ENCODE peak calls at places on chromosomes 16 and 17, in seven cellular contexts. L is ovary, R is lung, F is uterus, X is breast epithelium, G is esophagus squamous epithelium, O is left lung. A is an unnamed sample. For H3K9me3, H3K4me1 and H3K27me3, the result is how much of the 10 kb centered on the place peaks cover.

GRCh38 chr16:84925092-84925772 is 86.1 kb downstream of the ZDHHC7 start:
- DNase-seq in L (peak), R (peak), F (peak), X (no peak), G (no peak), O (no peak), A (peak)

GRCh38 chr17:78086740-78087139 is 41.8 kb downstream of the TMC6 start:
- DNase-seq in L (no peak), R (no peak), F (no peak), X (no peak), G (no peak), O (no peak), A (no peak)

GRCh38 chr17:41500131-41500911 is 5.1 kb downstream of the KRT13 start:
- DNase-seq in L (no peak), R (no peak), F (no peak), X (no peak), G (no peak), O (no peak), A (no peak)

GRCh38 chr17:52606098-52606497 is 447.6 kb upstream of the CA10 start:
- DNase-seq in L (no peak), R (no peak), F (no peak), X (no peak), G (no peak), O (no peak), A (no peak)

GRCh38 chr17:34827008-34827407 is 134.3 kb downstream of the CCT6B start:
- DNase-seq in L (no peak), R (no peak), F (no peak), X (no peak), G (no peak), O (no peak), A (no peak)

GRCh38 chr16:10126686-10127085 is 55.5 kb downstream of the GRIN2A start:
- DNase-seq in L (no peak), R (no peak), F (peak), X (no peak), G (no peak), O (no peak), A (no peak)

GRCh38 chr16:88306860-88307545 is 75.8 kb upstream of the ZNF469 start:
- DNase-seq in L (peak), R (no peak), F (no peak), X (no peak), G (no peak), O (no peak), A (no peak)

GRCh38 chr16:88854306-88855111 is 2.2 kb downstream of the GALNS start:
- DNase-seq in L (no peak), R (no peak), F (no peak), X (no peak), G (no peak), O (no peak), A (no peak)

GRCh38 chr17:65742433-65743312 is 181.2 kb upstream of the AXIN2 start:
- DNase-seq in L (no peak), R (no peak), F (no peak), X (no peak), G (no peak), O (no peak), A (no peak)

GRCh38 chr16:55503726-55504553 is 4.9 kb upstream of the LPCAT2 start:
- DNase-seq in L (no peak), R (no peak), F (no peak), X (no peak), G (no peak), O (no peak), A (no peak)

GRCh38 chr17:7523033-7523432 is 25.8 kb upstream of the TNFSF12 start:
- DNase-seq in L (no peak), R (no peak), F (no peak), X (no peak), G (no peak), O (no peak), A (no peak)

GRCh38 chr17:40496634-40497420 is 4.6 kb downstream of the TNS4 start:
- DNase-seq in L (no peak), R (no peak), F (no peak), X (no peak), G (no peak), O (no peak), A (no peak)

GRCh38 chr17:38538906-38539305 is 66.8 kb downstream of the SRCIN1 start:
- DNase-seq in L (no peak), R (no peak), F (no peak), X (no peak), G (no peak), O (no peak), A (no peak)

GRCh38 chr16:82544378-82544777 is 82.4 kb upstream of the CDH13 start:
- DNase-seq in L (no peak), R (no peak), F (no peak), X (no peak), G (no peak), O (no peak), A (no peak)

GRCh38 chr16:85321856-85322271 is 209.6 kb upstream of the CIBAR2 start:
- DNase-seq in L (peak), R (peak), F (peak), X (peak), G (no peak), O (peak), A (peak)

GRCh38 chr16:57113042-57113453 is 20.7 kb downstream of the CPNE2 start:
- DNase-seq in L (no peak), R (no peak), F (no peak), X (no peak), G (no peak), O (no peak), A (no peak)

GRCh38 chr16:46757339-46758050 is 9.4 kb upstream of the MYLK3 start:
- DNase-seq in L (no peak), R (no peak), F (no peak), X (no peak), G (no peak), O (no peak), A (peak)

GRCh38 chr16:18932243-18932997 is 6.2 kb upstream of the SMG1 start:
- DNase-seq in L (no peak), R (no peak), F (no peak), X (no peak), G (no peak), O (no peak), A (no peak)

GRCh38 chr16:58299757-58300349 is 5.0 kb upstream of the PRSS54 start:
- DNase-seq in L (no peak), R (no peak), F (no peak), X (no peak), G (no peak), O (no peak), A (no peak)

GRCh38 chr17:7307686-7308624 is 527 bp downstream of the EIF5A start:
- DNase-seq in L (peak), R (peak), F (peak), X (no peak), G (no peak), O (peak), A (no peak)

GRCh38 chr16:76164970-76165558 is 112.1 kb upstream of the CNTNAP4 start:
- DNase-seq in L (no peak), R (no peak), F (no peak), X (no peak), G (no peak), O (no peak), A (no peak)

GRCh38 chr16:50822671-50823070 is 80.8 kb downstream of the CYLD start:
- DNase-seq in L (no peak), R (no peak), F (no peak), X (no peak), G (no peak), O (no peak), A (no peak)

GRCh38 chr16:12646490-12647274 is 157.0 kb downstream of the CPPED1 start:
- DNase-seq in L (no peak), R (no peak), F (peak), X (no peak), G (no peak), O (no peak), A (no peak)

GRCh38 chr16:4664538-4665418 is 28.6 kb upstream of the NUDT16L1 start:
- DNase-seq in L (peak), R (peak), F (peak), X (no peak), G (no peak), O (peak), A (peak)

GRCh38 chr16:64392456-64392855 is 729.4 kb downstream of the CDH11 start:
- DNase-seq in L (no peak), R (no peak), F (no peak), X (no peak), G (no peak), O (no peak), A (no peak)

GRCh38 chr17:73803867-73804539 is 159.8 kb upstream of the SDK2 start:
- DNase-seq in L (no peak), R (no peak), F (no peak), X (no peak), G (no peak), O (no peak), A (no peak)

GRCh38 chr17:11545002-11545401 is 53.3 kb upstream of the DNAH9 start:
- DNase-seq in L (no peak), R (no peak), F (no peak), X (no peak), G (no peak), O (no peak), A (no peak)

GRCh38 chr16:64416232-64417010 is 705.4 kb downstream of the CDH11 start:
- DNase-seq in L (no peak), R (no peak), F (no peak), X (no peak), G (no peak), O (no peak), A (no peak)

GRCh38 chr16:47876494-47876893 is 279.3 kb downstream of the ABCC12 start:
- DNase-seq in L (no peak), R (no peak), F (no peak), X (no peak), G (no peak), O (no peak), A (no peak)

GRCh38 chr17:75571197-75571884 is 16.3 kb upstream of the MYO15B start:
- DNase-seq in L (no peak), R (peak), F (no peak), X (no peak), G (peak), O (peak), A (peak)

GRCh38 chr17:7853693-7854043 is 1.2 kb upstream of the TMEM88 start:
- DNase-seq in L (peak), R (no peak), F (no peak), X (no peak), G (no peak), O (no peak), A (no peak)

GRCh38 chr16:85912271-85912974 is 13.5 kb downstream of the IRF8 start:
- DNase-seq in L (peak), R (peak), F (peak), X (no peak), G (no peak), O (no peak), A (no peak)

GRCh38 chr17:63700528-63701441 is 860 bp upstream of the LIMD2 start:
- DNase-seq in L (peak), R (no peak), F (peak), X (no peak), G (no peak), O (peak), A (peak)

GRCh38 chr17:55722742-55723487 is at the start of gene TMEM100:
- DNase-seq in L (peak), R (no peak), F (peak), X (no peak), G (no peak), O (no peak), A (peak)

GRCh38 chr17:48024149-48025039 is 13.2 kb downstream of the COPZ2 start:
- DNase-seq in L (peak), R (peak), F (peak), X (no peak), G (no peak), O (peak), A (peak)

GRCh38 chr17:5184284-5184683 is 7.4 kb downstream of the ZNF594 start:
- DNase-seq in L (no peak), R (no peak), F (no peak), X (no peak), G (no peak), O (no peak), A (no peak)
- H3K9me3 ChIP-seq in L (half or more), R (under half), F (under half), X (half or more), G (half or more), O (half or more), A (half or more)

GRCh38 chr17:44610331-44610730 is 45.9 kb upstream of the MEIOC start:
- DNase-seq in L (no peak), R (no peak), F (no peak), X (no peak), G (no peak), O (no peak), A (no peak)
- H3K4me1 ChIP-seq in L (under half), R (under half), F (under half), X (under half), G (under half), O (under half), A (under half)

GRCh38 chr17:58325976-58326468 is 2.6 kb downstream of the TSPOAP1 start:
- DNase-seq in L (no peak), R (no peak), F (no peak), X (no peak), G (no peak), O (no peak), A (no peak)
- H3K27me3 ChIP-seq in L (under half), R (under half), F (under half), X (under half), G (under half), O (under half), A (under half)

DNA sequence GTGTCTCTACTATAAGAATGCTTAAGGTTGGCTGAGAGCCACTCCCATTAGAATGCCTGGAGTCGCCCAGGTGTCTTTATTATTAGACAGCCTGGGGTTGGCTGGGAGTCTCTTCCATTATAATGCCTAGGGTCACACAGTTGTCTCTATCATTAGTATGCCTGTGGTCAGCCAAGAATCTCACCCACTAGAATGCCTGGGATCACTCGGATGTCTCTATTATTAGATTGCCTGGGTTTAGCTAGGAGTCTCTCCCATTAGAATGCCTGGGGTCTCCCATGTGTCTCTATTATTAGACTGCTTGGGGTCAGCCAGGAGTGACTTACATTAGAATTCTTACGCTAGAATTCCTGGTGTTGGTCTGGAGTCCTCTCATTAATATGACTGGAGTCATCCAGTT is 2255.3 kb downstream of the TP53TG3F start:
- DNase-seq in L (no peak), R (peak), F (no peak), X (no peak), G (no peak), O (no peak), A (no peak)
- H3K9me3 ChIP-seq in L (under half), R (under half), F (under half), X (under half), G (under half), O (half or more), A (half or more)

GRCh38 chr17:17567114-17567513 is 24.4 kb downstream of the PEMT start:
- DNase-seq in L (no peak), R (no peak), F (no peak), X (no peak), G (no peak), O (no peak), A (peak)

GRCh38 chr17:17570207-17570797 is 21.2 kb downstream of the PEMT start:
- DNase-seq in L (no peak), R (no peak), F (no peak), X (no peak), G (no peak), O (no peak), A (peak)

GRCh38 chr17:17568772-17569195 is 22.7 kb downstream of the PEMT start:
- DNase-seq in L (peak), R (peak), F (peak), X (peak), G (no peak), O (peak), A (peak)

GRCh38 chr17:17569691-17570090 is 21.8 kb downstream of the PEMT start:
- DNase-seq in L (no peak), R (no peak), F (no peak), X (no peak), G (no peak), O (no peak), A (peak)

GRCh38 chr17:17567631-17568030 is 23.9 kb downstream of the PEMT start:
- DNase-seq in L (peak), R (peak), F (peak), X (peak), G (no peak), O (no peak), A (peak)
- H3K4me1 ChIP-seq in L (half or more), R (under half), F (under half), X (under half), G (half or more), O (under half), A (half or more)

DNA sequence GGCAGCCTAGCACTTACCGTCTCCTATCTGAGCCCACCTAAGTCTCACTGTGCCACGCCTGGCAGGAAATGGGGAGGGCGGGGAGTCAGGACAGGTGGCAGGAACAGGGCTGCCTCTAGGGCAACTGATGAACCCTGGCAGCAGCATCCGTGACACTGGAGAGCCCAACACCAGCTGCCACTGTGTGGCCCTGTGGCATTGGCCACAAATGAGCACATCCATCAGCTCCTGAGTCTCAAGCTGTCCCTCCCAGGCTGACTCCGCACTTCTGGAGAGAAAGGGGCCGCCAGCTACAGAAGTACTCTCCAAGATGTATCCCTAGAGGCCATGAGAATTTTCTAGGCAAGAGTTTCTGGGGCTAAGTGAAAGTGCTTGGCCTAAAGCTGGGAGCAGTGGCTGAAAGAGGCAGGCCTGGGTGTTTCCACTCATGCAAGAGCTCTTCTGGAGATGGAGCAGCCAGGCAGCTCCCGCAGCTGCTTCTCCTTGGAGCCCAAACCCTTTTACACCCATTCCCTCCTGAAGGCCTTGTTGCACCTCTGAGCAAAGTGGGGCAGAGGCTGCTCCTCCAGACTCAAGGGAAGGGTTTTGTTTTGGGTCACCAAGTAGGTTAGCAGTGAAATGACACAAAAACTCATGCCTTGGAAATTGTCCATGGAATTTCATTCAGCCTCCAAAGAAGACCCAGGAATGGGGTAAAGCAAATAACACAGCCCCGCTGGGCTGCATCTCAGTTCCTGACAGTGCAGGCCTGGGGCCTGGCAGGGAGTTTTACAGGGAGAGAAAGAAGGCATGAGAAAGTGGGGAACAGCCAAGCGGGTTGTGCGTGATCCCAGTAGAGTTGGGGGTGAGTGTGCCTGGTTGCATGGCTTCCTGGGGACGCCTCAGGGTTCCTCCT is 25.8 kb downstream of the PEMT start:
- DNase-seq in L (no peak), R (no peak), F (no peak), X (no peak), G (no peak), O (no peak), A (no peak)
- H3K27me3 ChIP-seq in L (under half), R (under half), F (under half), X (under half), G (under half), O (under half), A (under half)

GRCh38 chr17:22515599-22515998 is 823.3 kb downstream of the KCNJ18 start:
- DNase-seq in L (no peak), R (no peak), F (no peak), X (no peak), G (no peak), O (no peak), A (no peak)
- H3K9me3 ChIP-seq in L (under half), R (under half), F (under half), X (under half), G (under half), O (under half), A (under half)

DNA sequence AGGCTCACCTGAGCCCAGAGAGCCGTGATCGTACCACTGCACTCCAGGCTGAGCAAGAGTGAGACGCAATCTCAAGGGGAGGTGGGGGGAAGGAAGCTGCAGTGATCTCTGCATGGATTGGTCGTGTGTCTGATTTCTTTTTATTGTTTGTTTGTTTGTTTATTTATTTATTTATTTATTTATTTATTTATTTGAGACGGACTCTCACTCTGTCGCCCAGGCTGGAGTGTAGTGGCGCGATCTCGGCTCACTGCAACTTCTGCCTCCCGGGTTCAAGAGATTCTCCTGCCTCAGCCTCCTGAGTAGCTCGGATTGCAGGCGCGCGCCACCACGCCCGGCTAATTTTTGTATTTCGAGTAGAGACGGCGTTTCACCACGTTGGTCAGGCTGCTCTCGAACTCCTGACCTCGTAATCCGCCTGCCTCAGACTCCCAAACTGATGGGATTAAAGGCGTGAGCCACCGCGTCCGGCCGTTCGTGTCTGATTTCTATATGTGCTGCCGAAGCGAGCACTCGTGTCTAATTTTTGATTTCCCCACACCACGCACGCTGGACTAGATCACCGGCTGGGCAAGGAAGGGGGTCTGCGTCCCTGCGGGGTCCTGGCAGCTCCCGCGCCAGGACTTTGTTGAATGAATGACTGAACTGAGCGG is 448 bp upstream of the TNFRSF12A start:
- DNase-seq in L (no peak), R (no peak), F (no peak), X (no peak), G (no peak), O (no peak), A (no peak)
- H3K4me1 ChIP-seq in L (under half), R (under half), F (under half), X (under half), G (half or more), O (under half), A (half or more)

GRCh38 chr16:3194792-3195191 is 6.8 kb downstream of the OR1F1 start:
- DNase-seq in L (no peak), R (no peak), F (no peak), X (no peak), G (no peak), O (no peak), A (no peak)
- H3K27me3 ChIP-seq in L (under half), R (under half), F (half or more), X (under half), G (under half), O (half or more), A (half or more)

GRCh38 chr16:35146723-35147458 is 1687.5 kb downstream of the TP53TG3F start:
- DNase-seq in L (no peak), R (no peak), F (no peak), X (no peak), G (no peak), O (no peak), A (no peak)
- H3K9me3 ChIP-seq in L (under half), R (under half), F (under half), X (under half), G (under half), O (half or more), A (under half)

A was measured in heart right ventricle.